ENCODE peak calls at places on chromosomes 1 and 21, in nine cellular contexts. D, E, O, U, G, P, M, W and X are unnamed samples.
A peak's percentile ranks its signal among the peaks of the same experiment; 100 is the strongest.

GRCh38 chr1:167482184-167482583 is 36.1 kb downstream of the CD247 start:
- DNase-seq in O (no peak), W (no peak), P (no peak), U (no peak), D (no peak), E (no peak), G (no peak), M (no peak), X (no peak)

GRCh38 chr1:162772571-162773154 is 17.8 kb upstream of the HSD17B7 start:
- DNase-seq in P (no peak), W (no peak), M (no peak), O (peak; percentile 7), U (no peak), D (no peak), G (no peak), E (no peak), X (no peak)

GRCh38 chr1:43881415-43881814 is 52.2 kb upstream of the ARTN start:
- DNase-seq in W (no peak), G (peak; percentile 71), D (no peak), P (no peak), U (no peak), E (no peak), O (no peak), M (no peak), X (no peak)

GRCh38 chr1:205812271-205812877 is 624 bp downstream of the SLC41A1 start:
- DNase-seq in W (no peak), E (no peak), D (no peak), M (no peak), U (no peak), G (peak; percentile 71), O (peak; percentile 63), P (peak; percentile 29), X (no peak)

GRCh38 chr1:93172778-93173177 is 7.4 kb downstream of the TMED5 start:
- DNase-seq in G (no peak), U (no peak), W (no peak), O (peak; percentile 35), E (no peak), D (no peak), P (no peak), M (no peak), X (no peak)

GRCh38 chr21:46599251-46599572 is 5.7 kb downstream of the S100B start:
- DNase-seq in E (no peak), W (peak; percentile 46), M (no peak), U (no peak), O (peak; percentile 95), P (no peak), D (no peak), G (no peak), X (no peak)

GRCh38 chr21:17725339-17725738 is 93.8 kb downstream of the C21orf91 start:
- DNase-seq in P (no peak), D (no peak), W (no peak), E (no peak), O (no peak), U (peak; percentile 74), G (no peak), M (no peak), X (no peak)

GRCh38 chr21:39033878-39034589 is 149.2 kb downstream of the PSMG1 start:
- DNase-seq in O (peak; percentile 39), G (no peak), W (no peak), D (no peak), M (no peak), P (no peak), U (no peak), E (no peak), X (no peak)

GRCh38 chr1:93616996-93617669 is 64.5 kb downstream of the BCAR3 start:
- DNase-seq in O (peak; percentile 69), P (no peak), U (peak; percentile 61), W (peak; percentile 62), D (no peak), G (no peak), E (no peak), M (no peak), X (no peak)

GRCh38 chr1:204673909-204674701 is 11.4 kb downstream of the LRRN2 start:
- DNase-seq in D (no peak), M (no peak), W (no peak), U (peak; percentile 82), E (no peak), O (no peak), G (peak; percentile 70), P (no peak), X (no peak)